ENCODE peak calls at places on chromosome 22, in six cellular contexts. C is PC-9, B is neuronal stem cell, O is fibroblast of lung, R is body of pancreas, J is left lung. P is an unnamed sample.

GRCh38 chr22:33923660-33924246 is 3.5 kb upstream of the LARGE1 start:
- DNase-seq in C (peak), B (peak), O (peak), R (peak), J (no peak), P (peak)

GRCh38 chr22:33919591-33920501 is at the start of gene LARGE1:
- DNase-seq in C (no peak), B (peak), O (peak), R (peak), J (peak), P (peak)

GRCh38 chr22:30866216-30866615 is 102.4 kb downstream of the MORC2 start:
- DNase-seq in C (no peak), B (no peak), O (no peak), R (no peak), J (peak), P (no peak)

GRCh38 chr22:21942407-21942895 is 10.2 kb downstream of the PPM1F start:
- DNase-seq in C (peak), B (no peak), O (peak), R (peak), J (peak), P (peak)

GRCh38 chr22:37631448-37632173 is 7.9 kb upstream of the SH3BP1 start:
- DNase-seq in C (no peak), B (no peak), O (no peak), R (no peak), J (no peak), P (no peak)

GRCh38 chr22:37711490-37711889 is 14.6 kb downstream of the TRIOBP start:
- DNase-seq in C (no peak), B (no peak), O (no peak), R (no peak), J (no peak), P (no peak)

GRCh38 chr22:27930246-27931060 is 11.4 kb upstream of the PITPNB start:
- DNase-seq in C (no peak), B (no peak), O (no peak), R (no peak), J (no peak), P (peak)

GRCh38 chr22:24153959-24154358 is 27.3 kb upstream of the SUSD2 start:
- DNase-seq in C (no peak), B (no peak), O (no peak), R (no peak), J (no peak), P (no peak)

GRCh38 chr22:39600491-39601179 is 30.1 kb downstream of the CACNA1I start:
- DNase-seq in C (no peak), B (no peak), O (no peak), R (no peak), J (peak), P (no peak)

GRCh38 chr22:43491177-43491576 is 79.4 kb downstream of the MPPED1 start:
- DNase-seq in C (no peak), B (no peak), O (no peak), R (no peak), J (no peak), P (no peak)

GRCh38 chr22:39091136-39092081 is 5.6 kb upstream of the APOBEC3H start:
- DNase-seq in C (no peak), B (no peak), O (no peak), R (no peak), J (peak), P (no peak)

GRCh38 chr22:43467171-43467570 is 55.4 kb downstream of the MPPED1 start:
- DNase-seq in C (no peak), B (no peak), O (no peak), R (no peak), J (no peak), P (no peak)

GRCh38 chr22:22616636-22617035 is 27.8 kb upstream of the GGTLC2 start:
- DNase-seq in C (no peak), B (no peak), O (no peak), R (peak), J (no peak), P (no peak)

GRCh38 chr22:27591060-27591459 is 210.5 kb downstream of the MN1 start:
- DNase-seq in C (no peak), B (no peak), O (no peak), R (peak), J (no peak), P (no peak)

GRCh38 chr22:39287076-39287743 is 32.2 kb downstream of the RPL3 start:
- DNase-seq in C (no peak), B (no peak), O (peak), R (peak), J (no peak), P (no peak)

GRCh38 chr22:33921576-33922181 is 1.4 kb upstream of the LARGE1 start:
- DNase-seq in C (no peak), B (peak), O (peak), R (peak), J (peak), P (peak)

GRCh38 chr22:28000361-28000760 is 81.3 kb upstream of the PITPNB start:
- DNase-seq in C (no peak), B (no peak), O (no peak), R (no peak), J (peak), P (no peak)

GRCh38 chr22:39926175-39927152 is 25.6 kb downstream of the GRAP2 start:
- DNase-seq in C (no peak), B (no peak), O (no peak), R (peak), J (no peak), P (no peak)

GRCh38 chr22:37370306-37370979 is 56.8 kb downstream of the ELFN2 start:
- DNase-seq in C (no peak), B (no peak), O (no peak), R (peak), J (peak), P (no peak)

GRCh38 chr22:48577691-48578090 is 1250.0 kb downstream of the BRD1 start:
- DNase-seq in C (no peak), B (no peak), O (no peak), R (no peak), J (peak), P (no peak)

GRCh38 chr22:48577014-48577690 is 1250.5 kb downstream of the BRD1 start:
- DNase-seq in C (no peak), B (no peak), O (no peak), R (no peak), J (peak), P (no peak)

GRCh38 chr22:48576333-48577013 is 1251.2 kb downstream of the BRD1 start:
- DNase-seq in C (no peak), B (peak), O (no peak), R (no peak), J (peak), P (no peak)

GRCh38 chr22:48574776-48575566 is 1252.7 kb downstream of the BRD1 start:
- DNase-seq in C (no peak), B (peak), O (peak), R (peak), J (peak), P (peak)

GRCh38 chr22:48575567-48576332 is 1251.9 kb downstream of the BRD1 start:
- DNase-seq in C (no peak), B (no peak), O (no peak), R (no peak), J (peak), P (no peak)
- H3K4me3 ChIP-seq in C (no peak), B (peak), O (no peak), R (no peak), J (peak), P (no peak)

GRCh38 chr22:32810241-32811133 is 9.0 kb downstream of the TIMP3 start:
- DNase-seq in C (peak), B (no peak), O (peak), R (no peak), J (no peak), P (no peak)

GRCh38 chr22:32809786-32810185 is 8.3 kb downstream of the TIMP3 start:
- DNase-seq in C (no peak), B (no peak), O (no peak), R (no peak), J (no peak), P (no peak)

GRCh38 chr22:32806296-32806695 is 4.8 kb downstream of the TIMP3 start:
- DNase-seq in C (no peak), B (no peak), O (peak), R (no peak), J (no peak), P (no peak)

GRCh38 chr22:32805586-32805881 is 4.0 kb downstream of the TIMP3 start:
- DNase-seq in C (no peak), B (no peak), O (no peak), R (no peak), J (no peak), P (no peak)

DNA sequence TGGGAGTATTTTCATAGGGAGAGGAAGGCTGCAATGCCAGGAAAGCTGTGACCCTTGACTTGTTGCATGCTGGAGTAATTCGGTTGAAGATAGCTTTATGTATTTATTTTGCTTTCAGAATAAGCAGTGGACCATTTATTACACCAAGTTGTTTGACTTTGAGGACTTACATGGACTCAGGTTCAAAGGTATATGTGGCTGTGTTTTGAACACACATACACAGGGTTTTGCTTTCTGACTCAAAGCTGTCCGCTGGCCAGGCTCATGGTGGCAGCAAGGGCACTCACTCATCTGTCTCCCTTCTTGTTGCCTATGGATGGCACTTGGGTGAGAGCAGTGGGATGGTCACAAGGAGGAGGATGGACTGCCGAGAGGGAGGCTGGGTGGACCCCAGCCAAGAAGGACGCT is 6.5 kb downstream of the TIMP3 start:
- DNase-seq in C (no peak), B (no peak), O (peak), R (no peak), J (no peak), P (no peak)
- H3K4me3 ChIP-seq in C (peak), B (no peak), O (no peak), R (no peak), J (no peak), P (no peak)

DNA sequence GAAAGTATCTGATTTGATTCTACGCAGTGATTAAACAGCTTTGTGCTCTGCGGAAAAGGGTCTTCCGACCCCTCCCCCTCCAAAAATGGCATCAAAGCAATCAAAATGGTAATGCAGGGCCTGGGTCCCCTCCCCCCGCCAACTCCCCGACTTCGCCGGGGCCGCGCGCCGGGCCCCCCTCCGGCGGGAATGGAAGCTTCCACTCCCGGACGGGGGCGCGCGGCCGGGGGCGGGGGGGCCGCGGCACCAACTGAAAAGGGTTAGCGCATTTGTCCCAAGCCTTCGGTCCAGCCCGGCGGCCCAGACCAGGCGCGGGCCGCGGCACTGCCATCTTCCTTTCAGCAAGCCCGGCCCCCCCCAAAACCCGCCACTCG is 2.9 kb downstream of the PHF21B start:
- DNase-seq in C (no peak), B (no peak), O (no peak), R (no peak), J (no peak), P (no peak)
- H3K4me3 ChIP-seq in C (no peak), B (peak), O (no peak), R (no peak), J (peak), P (no peak)

DNA sequence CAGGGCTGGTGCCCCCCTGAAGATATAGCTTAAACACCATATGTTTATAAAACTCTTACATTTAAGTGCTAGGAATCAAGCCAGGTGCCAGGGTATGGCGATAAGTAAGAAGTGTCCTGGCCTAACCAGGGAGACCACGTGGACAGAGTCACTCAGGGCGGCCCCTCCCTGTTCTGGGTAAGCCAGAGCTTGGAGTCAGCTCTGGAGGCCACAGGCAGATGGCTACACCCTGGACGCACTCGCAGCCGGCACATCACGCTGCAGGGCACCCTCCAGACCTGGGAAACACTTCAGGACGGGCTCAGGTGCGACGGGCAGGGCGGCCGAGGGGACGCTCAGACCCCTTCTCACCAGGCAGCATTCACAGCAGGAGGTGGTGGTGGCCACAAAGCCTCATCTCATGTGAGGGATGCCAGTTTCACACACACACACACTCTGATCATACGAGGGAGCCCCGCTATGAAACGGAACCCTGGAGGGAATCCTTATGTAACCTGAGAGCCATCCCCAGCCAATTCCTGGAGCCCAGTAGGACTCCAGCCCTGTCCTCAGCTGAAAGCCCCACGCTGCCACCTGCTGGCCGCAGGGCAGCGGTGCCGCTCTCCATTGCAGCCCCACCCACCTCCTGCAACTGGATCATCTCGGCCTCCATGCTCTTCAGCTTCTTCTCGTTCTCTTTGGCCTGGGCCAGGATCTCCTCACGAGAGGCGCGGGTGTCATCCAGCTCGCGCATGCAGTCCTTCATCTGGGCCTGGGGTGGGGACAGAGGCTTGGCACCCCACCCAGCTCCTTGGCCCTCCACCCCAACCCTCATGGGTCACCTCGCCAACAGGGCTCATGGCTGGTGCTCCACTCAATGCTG is 33.4 kb downstream of the APOL1 start:
- DNase-seq in C (peak), B (peak), O (peak), R (peak), J (peak), P (peak)
- H3K4me3 ChIP-seq in C (no peak), B (no peak), O (no peak), R (no peak), J (no peak), P (no peak)

DNA sequence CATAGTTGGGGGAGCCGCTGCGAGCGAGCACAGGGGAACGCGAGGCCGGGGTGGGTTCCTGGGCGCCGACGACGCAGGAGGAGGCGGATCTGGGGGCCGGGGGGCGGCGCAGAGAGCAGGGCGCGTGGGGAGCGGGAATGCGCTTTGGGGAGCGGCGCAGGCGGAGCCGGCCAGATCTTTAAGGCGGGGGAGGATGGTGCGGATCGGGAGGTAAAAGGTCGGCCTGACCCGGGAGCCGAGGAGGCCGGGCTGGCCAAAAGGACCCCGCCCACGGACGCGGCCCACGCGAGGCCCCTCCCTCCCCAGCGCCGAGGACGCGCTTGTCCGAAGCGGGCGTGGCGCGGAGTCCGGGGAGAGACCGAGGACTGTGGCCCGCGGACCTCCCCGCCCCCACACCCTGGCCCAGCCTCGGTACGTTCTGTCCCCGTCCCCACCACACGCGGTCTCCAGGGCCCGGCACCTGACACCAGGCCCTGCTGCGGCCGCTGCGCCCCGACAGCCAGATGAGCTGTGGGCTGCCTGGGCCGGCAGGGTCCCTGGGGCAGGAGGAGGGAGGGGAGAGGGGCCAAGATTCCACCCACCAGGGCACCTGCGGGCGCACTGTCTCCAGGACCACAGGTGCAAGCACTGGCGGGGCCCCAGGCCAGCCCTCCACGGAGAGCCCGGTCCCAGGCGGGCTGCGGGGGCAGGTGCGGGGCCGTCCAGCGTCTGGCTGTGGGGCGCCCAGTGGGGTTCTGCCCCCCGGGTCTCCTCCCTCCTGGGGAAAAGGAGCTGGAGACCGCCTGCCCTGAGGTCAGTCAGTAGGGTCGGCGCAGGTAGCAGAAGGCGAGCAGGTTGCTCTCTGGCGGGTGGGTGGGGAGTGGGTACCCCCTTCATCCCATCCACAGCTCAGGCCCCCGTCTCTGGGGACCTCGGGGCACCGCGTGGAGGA is 10.9 kb downstream of the PIM3 start:
- DNase-seq in C (peak), B (no peak), O (peak), R (peak), J (peak), P (peak)
- H3K4me3 ChIP-seq in C (peak), B (no peak), O (peak), R (no peak), J (peak), P (peak)

DNA sequence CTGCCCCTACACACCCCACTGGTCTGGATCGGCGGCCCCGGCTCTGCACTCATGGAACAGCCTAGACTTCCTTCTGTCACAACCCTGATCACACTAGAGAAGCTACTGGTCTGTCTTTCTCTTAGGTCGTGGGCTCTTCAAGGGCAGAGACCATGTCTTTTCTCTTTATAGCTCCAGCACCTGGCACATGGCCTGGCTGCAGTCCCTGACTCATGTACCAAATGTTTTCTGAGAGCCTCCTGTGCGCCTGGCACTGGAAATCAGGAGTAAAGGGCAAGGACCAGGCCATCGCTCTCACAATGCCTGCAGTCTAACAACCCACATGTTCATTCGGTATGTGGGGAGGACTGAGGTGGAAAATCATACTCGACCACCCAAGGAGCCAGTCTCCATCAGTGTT is 7.5 kb downstream of the ASCC2 start:
- DNase-seq in C (no peak), B (no peak), O (no peak), R (no peak), J (no peak), P (no peak)
- H3K4me3 ChIP-seq in C (no peak), B (no peak), O (no peak), R (no peak), J (no peak), P (no peak)

DNA sequence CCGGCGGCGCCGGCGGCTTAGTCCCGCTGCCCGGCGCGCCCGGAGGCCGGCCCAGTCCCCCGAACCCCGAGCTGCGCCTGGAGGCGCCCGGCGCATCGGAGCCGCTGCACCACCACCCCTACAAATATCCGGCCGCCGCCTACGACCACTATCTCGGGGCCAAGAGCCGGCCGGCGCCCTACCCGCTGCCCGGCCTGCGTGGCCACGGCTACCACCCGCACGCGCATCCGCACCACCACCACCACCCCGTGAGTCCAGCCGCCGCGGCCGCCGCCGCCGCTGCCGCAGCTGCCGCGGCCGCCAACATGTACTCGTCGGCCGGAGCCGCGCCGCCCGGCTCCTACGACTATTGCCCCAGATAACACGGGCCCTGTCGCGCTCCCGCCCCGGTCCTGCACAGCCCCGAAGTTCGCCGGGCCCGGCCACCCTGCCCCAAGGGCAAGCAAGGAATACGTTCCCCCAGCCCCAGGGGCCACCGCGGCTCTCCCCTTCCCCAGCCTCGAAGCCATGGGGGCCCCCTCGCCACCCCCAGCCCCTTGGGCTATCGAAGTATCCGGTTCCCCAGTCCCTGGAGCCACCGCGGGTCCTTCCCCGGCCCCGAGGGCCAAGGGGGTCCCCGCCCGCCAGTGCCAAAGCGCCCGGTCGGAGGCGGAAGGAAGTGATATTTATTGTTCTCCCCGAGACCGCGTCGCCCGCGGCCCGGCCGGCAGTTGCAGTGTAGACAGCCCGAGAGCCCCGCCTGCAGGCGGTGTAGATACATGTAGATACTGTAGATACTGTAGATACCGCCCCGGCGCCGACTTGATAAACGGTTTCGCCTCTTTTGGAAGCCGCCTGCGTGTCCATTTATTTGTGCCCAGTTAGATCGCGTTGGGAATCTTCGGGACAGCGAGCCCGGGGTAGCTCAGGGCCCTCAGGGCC is 6.2 kb downstream of the TBX1 start:
- DNase-seq in C (no peak), B (no peak), O (no peak), R (peak), J (peak), P (no peak)
- H3K4me3 ChIP-seq in C (peak), B (no peak), O (no peak), R (no peak), J (peak), P (no peak)

DNA sequence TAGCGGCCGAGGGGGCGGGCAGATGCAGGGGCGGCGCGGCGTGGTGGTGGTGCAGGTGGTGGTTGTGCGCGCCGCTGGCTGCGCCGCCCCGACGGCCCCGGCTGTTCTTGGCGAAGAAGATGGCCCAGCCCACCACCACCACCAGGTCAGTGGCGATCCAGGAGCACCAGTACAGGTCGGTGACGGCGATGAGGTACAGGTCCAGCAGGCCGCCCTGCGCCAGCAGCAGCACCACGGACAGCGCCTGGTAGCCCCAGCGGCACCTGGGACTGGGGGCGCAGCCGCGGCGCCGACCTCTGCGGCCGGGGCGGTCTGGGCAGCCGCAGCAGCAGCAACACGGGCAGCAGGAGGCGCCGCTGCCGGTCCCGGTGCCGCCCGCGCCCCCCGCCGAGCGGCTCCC is 879 bp downstream of the TMEM121B start:
- DNase-seq in C (no peak), B (peak), O (peak), R (peak), J (peak), P (peak)
- H3K4me3 ChIP-seq in C (no peak), B (peak), O (no peak), R (no peak), J (peak), P (no peak)